ENCODE peak calls at places on chromosomes 2 and 18, in seven cellular contexts. Y, O, K, N, E, W and A are unnamed samples.

GRCh38 chr2:235433860-235434259 is 60.0 kb upstream of the AGAP1 start:
- DNase-seq in Y (peak), E (no peak), W (peak), N (peak), O (no peak), K (peak), A (no peak)

GRCh38 chr18:44733754-44734465 is 53.2 kb downstream of the SETBP1 start:
- DNase-seq in W (no peak), O (no peak), Y (peak), K (no peak), N (no peak), E (no peak), A (no peak)

GRCh38 chr2:211055438-211055837 is 499.0 kb downstream of the CPS1 start:
- DNase-seq in O (no peak), N (no peak), E (peak), Y (peak), W (no peak), K (no peak), A (no peak)

GRCh38 chr2:200396726-200397348 is 90.3 kb downstream of the SPATS2L start:
- DNase-seq in Y (peak), E (no peak), N (peak), K (no peak), W (no peak), O (peak), A (no peak)

GRCh38 chr2:20091305-20091991 is 40.0 kb upstream of the LAPTM4A start:
- DNase-seq in K (no peak), N (peak), O (no peak), E (no peak), W (peak), Y (peak), A (no peak)

GRCh38 chr2:175366814-175367213 is 185.3 kb upstream of the ATP5MC3 start:
- DNase-seq in O (peak), Y (peak), N (peak), K (peak), E (peak), W (no peak), A (no peak)

GRCh38 chr18:44627245-44627644 is 53.4 kb upstream of the SETBP1 start:
- DNase-seq in E (no peak), O (no peak), N (peak), W (no peak), Y (peak), K (no peak), A (no peak)

GRCh38 chr18:56702946-56703345 is 51.8 kb downstream of the WDR7 start:
- DNase-seq in N (peak), E (no peak), W (no peak), K (peak), Y (peak), O (peak), A (no peak)

GRCh38 chr2:70664525-70664924 is 103.5 kb downstream of the ADD2 start:
- DNase-seq in W (no peak), E (no peak), K (no peak), Y (no peak), O (no peak), N (no peak), A (no peak)

GRCh38 chr2:205696541-205697441 is 14.5 kb downstream of the NRP2 start:
- DNase-seq in N (no peak), W (no peak), K (no peak), E (no peak), Y (no peak), O (no peak), A (no peak)